ENCODE peak calls at places on chromosomes 1 and 21, in ten cellular contexts. U, A, C, X, F, E, Q, H, T and O are unnamed samples.

GRCh38 chr1:58500036-58500435 is 46.5 kb downstream of the OMA1 start:
- DNase-seq in E (no peak), H (no peak), T (no peak), U (no peak), Q (no peak), F (no peak), C (no peak), A (no peak), X (no peak), O (no peak)

GRCh38 chr1:24901791-24902470 is 28.1 kb downstream of the RUNX3 start:
- DNase-seq in A (no peak), T (no peak), F (no peak), E (no peak), Q (no peak), H (no peak), U (no peak), X (no peak), C (no peak), O (no peak)

GRCh38 chr1:215360786-215361185 is 206.3 kb upstream of the KCTD3 start:
- DNase-seq in U (no peak), Q (no peak), E (no peak), X (no peak), C (peak; percentile 12), A (no peak), F (no peak), H (no peak), T (no peak), O (no peak)

GRCh38 chr1:56295949-56296929 is 283.1 kb downstream of the PLPP3 start:
- DNase-seq in U (no peak), T (no peak), C (no peak), F (no peak), X (no peak), H (no peak), A (no peak), Q (no peak), E (no peak), O (no peak)

GRCh38 chr1:47219001-47219400 is 13.0 kb downstream of the TAL1 start:
- DNase-seq in T (no peak), Q (no peak), C (no peak), A (no peak), E (no peak), H (no peak), X (no peak), F (no peak), U (no peak), O (no peak)

GRCh38 chr1:183837062-183837461 is 32.1 kb downstream of the RGL1 start:
- DNase-seq in E (no peak), X (no peak), Q (no peak), H (no peak), T (no peak), U (no peak), F (no peak), C (no peak), A (no peak), O (no peak)

GRCh38 chr1:183812686-183813569 is 8.0 kb downstream of the RGL1 start:
- DNase-seq in T (no peak), A (peak; percentile 74), E (no peak), H (peak; percentile 57), X (no peak), C (peak; percentile 58), Q (peak; percentile 14), F (no peak), U (peak; percentile 35), O (no peak)

GRCh38 chr1:93652335-93652949 is 29.2 kb downstream of the BCAR3 start:
- DNase-seq in C (no peak), T (no peak), A (no peak), Q (no peak), F (no peak), H (no peak), E (no peak), X (no peak), U (no peak), O (no peak)

GRCh38 chr1:40782371-40782956 is 1.1 kb upstream of the KCNQ4 start:
- DNase-seq in H (no peak), U (no peak), A (no peak), C (peak; percentile 18), E (peak; percentile 42), T (no peak), X (no peak), F (no peak), Q (peak; percentile 58), O (no peak)

GRCh38 chr1:41652346-41653124 is 168.1 kb upstream of the EDN2 start:
- DNase-seq in Q (no peak), U (no peak), T (no peak), X (no peak), E (no peak), F (no peak), H (no peak), C (no peak), A (no peak), O (no peak)

GRCh38 chr1:114737314-114737713 is 20.5 kb downstream of the CSDE1 start:
- DNase-seq in C (no peak), X (no peak), U (no peak), A (no peak), Q (no peak), H (no peak), T (no peak), F (no peak), E (no peak), O (no peak)

GRCh38 chr21:30434033-30434631 is 4.1 kb downstream of the KRTAP13-4 start:
- DNase-seq in T (no peak), U (peak; percentile 42), F (no peak), X (no peak), A (peak; percentile 62), C (peak; percentile 0), Q (peak; percentile 64), E (no peak), H (no peak), O (no peak)

GRCh38 chr1:18697541-18697940 is 66.9 kb downstream of the PAX7 start:
- DNase-seq in F (no peak), X (no peak), A (no peak), E (no peak), T (no peak), C (no peak), H (no peak), U (no peak), Q (no peak), O (no peak)

GRCh38 chr21:32388306-32388705 is 4.5 kb downstream of the URB1 start:
- DNase-seq in U (no peak), H (no peak), E (no peak), F (no peak), Q (no peak), X (no peak), A (no peak), T (no peak), C (no peak), O (no peak)

GRCh38 chr1:215052656-215053055 is 29.9 kb upstream of the KCNK2 start:
- DNase-seq in T (no peak), U (no peak), A (no peak), E (no peak), Q (no peak), F (no peak), C (peak; percentile 48), X (no peak), H (peak; percentile 63), O (peak; percentile 41)

GRCh38 chr1:163068716-163069115 is 445 bp upstream of the RGS4 start:
- DNase-seq in Q (no peak), F (no peak), U (no peak), X (no peak), C (no peak), A (peak; percentile 13), T (no peak), E (no peak), H (peak; percentile 47), O (no peak)

DNA sequence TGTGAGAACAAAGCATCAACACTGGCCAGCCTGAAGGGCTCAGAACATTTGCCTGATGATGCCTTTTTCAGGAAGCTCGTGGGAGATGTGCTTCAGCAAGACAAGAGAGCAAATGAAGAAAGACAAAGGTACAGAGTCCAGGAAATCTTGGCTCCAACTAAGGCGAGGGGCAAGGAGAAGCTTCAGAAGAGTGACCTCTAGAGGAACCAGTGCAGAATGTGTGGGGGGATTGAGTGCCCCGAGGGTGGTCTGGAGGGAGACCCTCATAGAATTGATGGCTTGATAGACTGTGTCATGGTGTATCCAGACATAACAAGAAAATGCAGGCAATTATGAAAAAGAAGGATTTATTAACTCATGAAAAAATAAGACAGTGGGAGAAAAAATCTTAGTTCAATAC is 15.3 kb upstream of the NLRP3 start:
- DNase-seq in H (no peak), A (no peak), T (no peak), C (no peak), F (no peak), X (no peak), Q (no peak), E (no peak), U (no peak), O (no peak)
- TF ChIP-seq CTCF in H (no peak), A (no peak), T (no peak), C (no peak), F (peak; percentile 13), X (no peak), Q (no peak), E (no peak), U (no peak), O (no peak)

GRCh38 chr1:160163612-160164011 is 12.2 kb downstream of the ATP1A4 start:
- DNase-seq in C (no peak), F (no peak), U (peak; percentile 24), E (no peak), T (no peak), X (no peak), H (no peak), Q (no peak), A (peak; percentile 12), O (no peak)
- TF ChIP-seq CTCF in C (no peak), F (no peak), U (peak; percentile 49), E (no peak), T (peak; percentile 5), X (no peak), H (no peak), Q (no peak), A (no peak), O (peak; percentile 20)

DNA sequence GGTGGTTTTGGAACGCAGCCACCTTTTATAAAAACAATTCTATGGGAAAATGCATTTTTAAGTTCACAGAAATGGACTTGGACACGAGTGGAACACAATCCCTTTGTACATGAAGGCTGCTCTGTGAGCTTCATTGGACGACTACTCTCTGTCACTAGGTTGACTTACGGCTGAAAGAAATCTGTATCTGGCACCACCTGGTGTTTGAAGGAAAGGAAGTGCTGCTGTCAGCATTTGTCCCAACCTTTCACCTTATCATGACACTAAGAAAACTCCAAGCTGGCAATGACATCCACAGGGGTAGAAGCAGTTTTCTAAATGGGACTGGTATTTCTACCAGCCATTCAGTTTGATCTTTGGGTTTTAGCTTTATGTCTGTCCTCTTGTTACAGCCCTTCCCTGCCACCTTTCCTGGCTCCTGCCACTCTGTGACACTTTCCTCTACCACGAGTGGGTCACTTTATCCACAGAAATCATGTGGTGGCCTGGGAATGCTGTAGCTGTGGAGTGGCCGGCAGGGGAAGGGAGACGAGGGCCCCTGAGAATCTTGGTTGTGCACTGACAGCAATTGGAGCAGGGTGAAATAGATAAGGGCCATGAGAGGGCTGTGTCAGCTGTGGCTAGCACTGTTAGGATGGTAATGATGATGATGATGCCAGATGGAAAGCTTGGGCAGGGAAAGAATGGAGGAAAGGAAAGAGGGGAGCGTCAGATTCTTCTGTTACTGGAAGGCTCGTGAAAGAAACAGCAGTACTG is 85.2 kb downstream of the TBX19 start:
- DNase-seq in A (peak; percentile 31), X (no peak), E (no peak), F (no peak), C (no peak), U (no peak), T (no peak), Q (no peak), H (no peak), O (no peak)
- TF ChIP-seq CTCF in A (peak; percentile 14), X (peak; percentile 16), E (no peak), F (no peak), C (no peak), U (peak; percentile 9), T (no peak), Q (no peak), H (peak; percentile 8), O (no peak)

GRCh38 chr1:85850238-85850637 is 142.0 kb upstream of the ZNHIT6 start:
- DNase-seq in X (peak; percentile 89), E (no peak), T (peak; percentile 68), U (peak; percentile 79), H (peak; percentile 92), F (no peak), A (peak; percentile 70), C (peak; percentile 91), Q (no peak), O (peak; percentile 87)
- TF ChIP-seq CTCF in X (peak; percentile 62), E (no peak), T (peak; percentile 49), U (peak; percentile 50), H (peak; percentile 52), F (no peak), A (peak; percentile 26), C (peak; percentile 39), Q (no peak), O (peak; percentile 54)